ENCODE peak calls at places on chromosomes 3 and 15, in four cellular contexts. One of them, this sample, is unnamed.

GRCh38 chr3:150238043-150238802 is 169.9 kb upstream of the TSC22D2 start:
- DNase-seq in NCI-H345: peak; percentile 33
- DNase-seq in AG04449: no peak
- DNase-seq in stimulated activated CD8-positive, alpha-beta memory T cell treated with anti-CD3 and anti-CD28 coated beads, Interleukin-15, amount 100 ng/mL, for 24 hours: no peak
- DNase-seq in this sample: no peak

GRCh38 chr3:144756704-144757440 is 785.2 kb downstream of the DIPK2A start:
- DNase-seq in NCI-H345: no peak
- DNase-seq in stimulated activated CD8-positive, alpha-beta memory T cell treated with anti-CD3 and anti-CD28 coated beads, Interleukin-15, amount 100 ng/mL, for 24 hours: no peak
- DNase-seq in AG04449: no peak
- DNase-seq in this sample: no peak

GRCh38 chr3:47579875-47580274 is 1.2 kb upstream of the CSPG5 start:
- DNase-seq in stimulated activated CD8-positive, alpha-beta memory T cell treated with anti-CD3 and anti-CD28 coated beads, Interleukin-15, amount 100 ng/mL, for 24 hours: no peak
- DNase-seq in NCI-H345: no peak
- DNase-seq in AG04449: no peak
- DNase-seq in this sample: no peak

GRCh38 chr15:39453500-39454073 is 127.3 kb upstream of the THBS1 start:
- DNase-seq in AG04449: no peak
- DNase-seq in stimulated activated CD8-positive, alpha-beta memory T cell treated with anti-CD3 and anti-CD28 coated beads, Interleukin-15, amount 100 ng/mL, for 24 hours: no peak
- DNase-seq in NCI-H345: no peak
- DNase-seq in this sample: no peak

GRCh38 chr3:169179193-169180122 is 484.1 kb downstream of the MECOM start:
- DNase-seq in NCI-H345: no peak
- DNase-seq in AG04449: no peak
- DNase-seq in stimulated activated CD8-positive, alpha-beta memory T cell treated with anti-CD3 and anti-CD28 coated beads, Interleukin-15, amount 100 ng/mL, for 24 hours: no peak
- DNase-seq in this sample: no peak

GRCh38 chr3:34948431-34948971 is 690.8 kb upstream of the ARPP21 start:
- DNase-seq in stimulated activated CD8-positive, alpha-beta memory T cell treated with anti-CD3 and anti-CD28 coated beads, Interleukin-15, amount 100 ng/mL, for 24 hours: no peak
- DNase-seq in NCI-H345: no peak
- DNase-seq in AG04449: no peak
- DNase-seq in this sample: no peak

GRCh38 chr15:75212200-75212858 is 10.6 kb downstream of the C15orf39 start:
- DNase-seq in NCI-H345: no peak
- DNase-seq in AG04449: no peak
- DNase-seq in stimulated activated CD8-positive, alpha-beta memory T cell treated with anti-CD3 and anti-CD28 coated beads, Interleukin-15, amount 100 ng/mL, for 24 hours: no peak
- DNase-seq in this sample: no peak

GRCh38 chr15:63856711-63857458 is 23.1 kb upstream of the HERC1 start:
- DNase-seq in NCI-H345: no peak
- DNase-seq in stimulated activated CD8-positive, alpha-beta memory T cell treated with anti-CD3 and anti-CD28 coated beads, Interleukin-15, amount 100 ng/mL, for 24 hours: no peak
- DNase-seq in AG04449: no peak
- DNase-seq in this sample: no peak

This sample was measured in endothelial cell.